ENCODE peak calls at places on chromosomes 11 and 22, in eight cellular contexts. R is activated CD4-positive, CD25-positive, alpha-beta regulatory T cell treated with anti-CD3 and anti-CD28 coated beads, Interleukin-2, amount 50 U/mL, for 72 hours; J is left cardiac atrium; D is iris pigment epithelial cell; U is stimulated activated CD4-positive, alpha-beta T cell treated with anti-CD3 and anti-CD28 coated beads, Interleukin-15, amount 100 ng/mL, for 24 hours; G is bronchial epithelial cell; K is HCEC 1CT; V is CMK. I is an unnamed sample.

GRCh38 chr11:86570020-86570419 is 102.4 kb downstream of the ME3 start:
- DNase-seq in R (no peak), J (no peak), D (no peak), U (no peak), G (peak; percentile 45), K (no peak), V (no peak), I (no peak)

GRCh38 chr11:103228807-103229206 is 119.6 kb downstream of the DYNC2H1 start:
- DNase-seq in R (no peak), J (no peak), D (peak; percentile 17), U (no peak), G (no peak), K (no peak), V (no peak), I (no peak)

GRCh38 chr11:19953342-19953741 is 206.9 kb downstream of the DBX1 start:
- DNase-seq in R (no peak), J (no peak), D (peak; percentile 46), U (no peak), G (peak; percentile 75), K (peak; percentile 64), V (no peak), I (no peak)

GRCh38 chr22:36285017-36285416 is 32.1 kb downstream of the APOL1 start:
- DNase-seq in R (no peak), J (peak; percentile 20), D (no peak), U (no peak), G (no peak), K (no peak), V (no peak), I (peak; percentile 67)

GRCh38 chr22:19803736-19804267 is 43.2 kb downstream of the TBX1 start:
- DNase-seq in R (no peak), J (peak; percentile 7), D (no peak), U (no peak), G (no peak), K (no peak), V (no peak), I (peak; percentile 2)

GRCh38 chr11:79594839-79595238 is 154.0 kb upstream of the TENM4 start:
- DNase-seq in R (no peak), J (no peak), D (no peak), U (no peak), G (no peak), K (no peak), V (no peak), I (no peak)

GRCh38 chr11:47152953-47153950 is 23.4 kb downstream of the ARFGAP2 start:
- DNase-seq in R (peak; percentile 60), J (peak; percentile 78), D (peak; percentile 66), U (peak; percentile 71), G (peak; percentile 62), K (peak; percentile 66), V (no peak), I (peak; percentile 81)

GRCh38 chr11:1401656-1402221 is 12.0 kb downstream of the BRSK2 start:
- DNase-seq in R (no peak), J (peak; percentile 73), D (peak; percentile 49), U (peak; percentile 52), G (peak; percentile 16), K (peak; percentile 13), V (no peak), I (peak; percentile 66)

GRCh38 chr22:21591695-21592094 is 24.2 kb downstream of the UBE2L3 start:
- DNase-seq in R (no peak), J (peak; percentile 27), D (no peak), U (no peak), G (no peak), K (no peak), V (no peak), I (peak; percentile 59)

GRCh38 chr11:1883342-1884122 is 8.2 kb downstream of the PRR33 start:
- DNase-seq in R (no peak), J (no peak), D (no peak), U (no peak), G (no peak), K (no peak), V (no peak), I (no peak)

GRCh38 chr22:38016182-38017078 is 32.1 kb upstream of the SOX10 start:
- DNase-seq in R (no peak), J (peak; percentile 72), D (peak; percentile 27), U (no peak), G (peak; percentile 34), K (no peak), V (no peak), I (peak; percentile 45)

GRCh38 chr22:24157783-24158170 is 23.5 kb upstream of the SUSD2 start:
- DNase-seq in R (no peak), J (no peak), D (no peak), U (no peak), G (no peak), K (no peak), V (no peak), I (no peak)

GRCh38 chr11:132855516-132855915 is 676.8 kb downstream of the OPCML start:
- DNase-seq in R (no peak), J (no peak), D (no peak), U (no peak), G (peak; percentile 57), K (no peak), V (no peak), I (no peak)

GRCh38 chr22:50144005-50144614 is 26.4 kb upstream of the PANX2 start:
- DNase-seq in R (no peak), J (no peak), D (no peak), U (no peak), G (no peak), K (no peak), V (no peak), I (no peak)

GRCh38 chr11:93608280-93608862 is 53.1 kb upstream of the CEP295 start:
- DNase-seq in R (no peak), J (no peak), D (peak; percentile 8), U (no peak), G (peak; percentile 48), K (no peak), V (no peak), I (no peak)

GRCh38 chr11:101915811-101916291 is 471 bp downstream of the ANGPTL5 start:
- DNase-seq in R (no peak), J (no peak), D (peak; percentile 39), U (no peak), G (peak; percentile 47), K (peak; percentile 32), V (no peak), I (no peak)

GRCh38 chr11:94130589-94131362 is 2.1 kb downstream of the PANX1 start:
- DNase-seq in R (no peak), J (no peak), D (peak; percentile 96), U (no peak), G (peak; percentile 95), K (peak; percentile 96), V (no peak), I (no peak)